ENCODE peak calls at places on chromosomes 11 and 22, in four cellular contexts. T is GM12878, O is H1, V is HepG2. J is an unnamed sample.

GRCh38 chr11:6655790-6656580 is at the start of gene DCHS1:
- DNase-seq in T (no peak), O (peak), V (no peak), J (no peak)

GRCh38 chr11:118081241-118081958 is 4.5 kb downstream of the TMPRSS4 start:
- DNase-seq in T (no peak), O (no peak), V (no peak), J (no peak)

GRCh38 chr11:1302461-1303073 is 6.9 kb downstream of the TOLLIP start:
- DNase-seq in O (peak), V (peak), T (no peak), J (no peak)

GRCh38 chr11:721913-722811 is 16.1 kb downstream of the EPS8L2 start:
- DNase-seq in T (no peak), V (no peak), O (no peak), J (no peak)

GRCh38 chr11:130599073-130599654 is 150.7 kb downstream of the ADAMTS15 start:
- DNase-seq in T (no peak), O (peak), V (no peak), J (no peak)

GRCh38 chr11:47152953-47153950 is 23.4 kb downstream of the ARFGAP2 start:
- DNase-seq in O (peak), T (peak), V (peak), J (no peak)

GRCh38 chr11:120431633-120432032 is 79.9 kb upstream of the GRIK4 start:
- DNase-seq in T (no peak), O (no peak), V (peak), J (no peak)

GRCh38 chr22:44429941-44430587 is 68.0 kb downstream of the RTL6 start:
- DNase-seq in O (no peak), T (no peak), V (no peak), J (no peak)

GRCh38 chr11:67406969-67407699 is 3.3 kb downstream of the TBC1D10C start:
- DNase-seq in V (no peak), T (no peak), O (no peak), J (no peak)

GRCh38 chr22:45842141-45842831 is 134.7 kb downstream of the WNT7B start:
- DNase-seq in V (no peak), T (no peak), O (no peak), J (no peak)

GRCh38 chr11:134666273-134667174 is 254.5 kb upstream of the B3GAT1 start:
- DNase-seq in T (no peak), V (no peak), O (no peak), J (no peak)

GRCh38 chr11:116373545-116373944 is 399.2 kb downstream of the BUD13 start:
- DNase-seq in T (no peak), V (no peak), O (no peak), J (no peak)

GRCh38 chr11:1706634-1707400 is 9.8 kb downstream of the KRTAP5-6 start:
- DNase-seq in O (no peak), T (no peak), V (no peak), J (no peak)

GRCh38 chr11:88531776-88532175 is 194.2 kb upstream of the CTSC start:
- DNase-seq in T (no peak), V (no peak), O (no peak), J (no peak)

GRCh38 chr11:93491941-93492340 is 51.2 kb downstream of the SMCO4 start:
- DNase-seq in V (no peak), T (no peak), O (no peak), J (no peak)

GRCh38 chr11:65575568-65576231 is at the start of gene EHBP1L1:
- DNase-seq in V (no peak), O (no peak), T (peak), J (no peak)

GRCh38 chr11:123197711-123198110 is 2.7 kb upstream of the CLMP start:
- DNase-seq in O (no peak), V (no peak), T (no peak), J (no peak)

GRCh38 chr11:116773203-116774112 is 671 bp upstream of the BUD13 start:
- DNase-seq in T (no peak), V (no peak), O (no peak), J (no peak)

GRCh38 chr11:95147364-95147905 is 57.8 kb downstream of the ENDOD1 start:
- DNase-seq in T (no peak), O (no peak), V (peak), J (no peak)

GRCh38 chr11:71542856-71543743 is 5.1 kb upstream of the KRTAP5-9 start:
- DNase-seq in T (peak), O (no peak), V (no peak), J (no peak)

GRCh38 chr11:118033443-118033842 is 43.4 kb upstream of the TMPRSS4 start:
- DNase-seq in T (no peak), O (no peak), V (no peak), J (no peak)

GRCh38 chr11:66718320-66718971 is 10.6 kb downstream of the SPTBN2 start:
- DNase-seq in V (peak), T (no peak), O (peak), J (no peak)

GRCh38 chr11:79209540-79210266 is 231.1 kb downstream of the TENM4 start:
- DNase-seq in O (no peak), V (no peak), T (no peak), J (no peak)

GRCh38 chr11:12808519-12808918 is 134.3 kb downstream of the TEAD1 start:
- DNase-seq in V (no peak), O (no peak), T (no peak), J (no peak)

DNA sequence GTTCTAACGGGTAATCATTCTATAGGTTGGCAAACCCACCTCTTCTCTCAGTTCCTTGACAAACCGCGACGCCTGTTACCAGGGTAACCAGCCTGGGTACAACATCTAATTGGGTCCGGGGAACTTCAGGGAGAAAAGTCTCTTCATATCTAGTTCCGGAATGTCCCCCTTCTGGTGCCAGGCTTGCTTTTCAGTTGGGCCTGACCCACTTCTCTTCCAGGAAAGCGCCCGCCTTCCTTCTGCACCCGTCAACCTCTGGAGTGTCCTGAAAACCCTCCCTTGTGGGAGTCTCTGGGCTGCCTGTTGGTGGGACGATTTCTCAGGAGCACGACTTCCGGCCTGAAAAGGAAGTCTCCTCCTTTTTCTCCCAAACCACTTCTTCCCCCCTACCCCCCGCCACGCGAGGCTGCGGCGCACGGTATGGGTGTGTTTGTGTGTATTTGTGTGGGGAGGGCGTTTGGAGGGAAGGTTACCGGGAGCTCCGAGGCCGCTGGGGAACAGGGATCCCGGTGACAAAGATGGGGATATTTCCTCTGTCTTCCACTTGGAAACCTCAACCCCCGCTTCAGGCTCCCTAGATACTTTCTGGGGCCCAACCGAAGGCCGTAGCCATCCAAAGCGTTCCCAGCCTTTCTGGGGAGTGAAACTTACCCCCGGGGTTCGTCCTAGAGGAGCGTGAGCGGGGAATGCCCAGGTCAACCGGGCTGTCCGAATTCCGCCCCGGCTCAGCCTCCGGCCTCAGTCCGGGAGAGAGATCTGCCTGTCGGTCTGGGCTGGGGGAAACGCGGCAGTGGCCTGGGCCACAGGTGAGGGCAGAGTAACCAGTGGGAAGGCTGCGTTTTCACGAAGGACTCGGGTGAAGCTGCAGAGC is at the start of the genes NKAPD1 and PIH1D2:
- DNase-seq in T (peak), O (peak), V (peak), J (peak)
- TF ChIP-seq ZNF274 in T (no peak), O (no peak), V (peak), J (no peak)

GRCh38 chr11:86623736-86624135 is 48.7 kb downstream of the ME3 start:
- DNase-seq in V (no peak), T (no peak), O (no peak), J (no peak)

GRCh38 chr11:86621854-86622253 is 50.6 kb downstream of the ME3 start:
- DNase-seq in T (no peak), V (no peak), O (no peak), J (no peak)

GRCh38 chr11:86624366-86624765 is 48.0 kb downstream of the ME3 start:
- DNase-seq in O (no peak), V (no peak), T (no peak), J (no peak)

GRCh38 chr11:86623041-86623621 is 49.3 kb downstream of the ME3 start:
- DNase-seq in T (no peak), V (no peak), O (no peak), J (no peak)

GRCh38 chr11:86620796-86621575 is 51.4 kb downstream of the ME3 start:
- DNase-seq in O (no peak), V (no peak), T (no peak), J (no peak)
- TF ChIP-seq SUZ12 in O (no peak), V (no peak), T (no peak), J (no peak)

GRCh38 chr11:133015457-133015856 is 516.8 kb downstream of the OPCML start:
- DNase-seq in V (no peak), T (no peak), O (no peak), J (no peak)

GRCh38 chr11:133012803-133013202 is 519.5 kb downstream of the OPCML start:
- DNase-seq in V (no peak), O (no peak), T (no peak), J (no peak)

GRCh38 chr11:133007020-133007584 is 525.2 kb downstream of the OPCML start:
- DNase-seq in T (no peak), O (no peak), V (no peak), J (no peak)

GRCh38 chr11:133011604-133012003 is 520.7 kb downstream of the OPCML start:
- DNase-seq in V (no peak), O (no peak), T (no peak), J (no peak)
- TF ChIP-seq ZNF274 in V (no peak), O (no peak), T (no peak), J (no peak)

GRCh38 chr22:17257091-17257490 is 37.9 kb upstream of the ADA2 start:
- DNase-seq in O (no peak), V (no peak), T (no peak), J (no peak)
- TF ChIP-seq SUZ12 in O (no peak), V (no peak), T (no peak), J (no peak)

DNA sequence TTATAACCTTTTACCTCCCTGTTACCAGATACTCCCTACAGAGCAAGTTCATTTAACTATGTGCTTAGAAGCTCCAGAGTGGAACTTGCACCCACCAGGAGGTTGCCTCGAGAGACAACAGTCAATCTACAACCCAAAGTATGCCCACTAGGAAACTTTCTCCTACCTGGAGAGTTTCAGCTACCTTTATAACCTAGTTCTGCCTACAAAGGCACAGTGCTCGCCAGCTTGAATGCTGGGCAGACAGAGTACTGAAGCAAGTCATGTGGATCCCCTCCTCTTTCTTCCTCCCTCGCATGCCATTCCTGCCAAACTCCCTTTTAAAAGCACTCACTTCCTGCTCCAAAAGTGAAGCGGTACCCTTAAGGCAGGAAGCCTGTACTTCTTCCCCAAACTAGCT is 258.9 kb downstream of the SWAP70 start:
- DNase-seq in O (peak), V (no peak), T (no peak), J (peak)
- TF ChIP-seq ZNF274 in O (no peak), V (no peak), T (no peak), J (no peak)

GRCh38 chr22:48742191-48742555 is 1085.5 kb downstream of the BRD1 start:
- DNase-seq in O (peak), T (no peak), V (no peak), J (no peak)
- TF ChIP-seq SUZ12 in O (no peak), T (no peak), V (no peak), J (no peak)